ENCODE peak calls at places on chromosome 15, in four cellular contexts. R is B cell, T is esophagus squamous epithelium, I is RWPE1. K is an unnamed sample.

GRCh38 chr15:66115568-66116206 is 137.9 kb downstream of the MEGF11 start:
- DNase-seq in R (peak), T (no peak), I (no peak), K (peak)

GRCh38 chr15:62110000-62110851 is 43.4 kb downstream of the C2CD4A start:
- DNase-seq in R (no peak), T (no peak), I (peak), K (no peak)

GRCh38 chr15:50181206-50181982 is 602 bp upstream of the SLC27A2 start:
- DNase-seq in R (no peak), T (no peak), I (no peak), K (no peak)

GRCh38 chr15:44029003-44029402 is 166.1 kb downstream of the FRMD5 start:
- DNase-seq in R (no peak), T (no peak), I (no peak), K (no peak)

GRCh38 chr15:68206711-68207151 is 1.6 kb upstream of the CALML4 start:
- DNase-seq in R (no peak), T (no peak), I (no peak), K (no peak)

GRCh38 chr15:28892789-28893610 is 7.2 kb downstream of the APBA2 start:
- DNase-seq in R (no peak), T (no peak), I (no peak), K (no peak)

GRCh38 chr15:99443768-99444446 is 121.9 kb upstream of the MEF2A start:
- DNase-seq in R (no peak), T (no peak), I (no peak), K (no peak)

GRCh38 chr15:80984856-80985255 is 4.8 kb downstream of the MESD start:
- DNase-seq in R (peak), T (no peak), I (no peak), K (no peak)

GRCh38 chr15:80093854-80094418 is 34.5 kb downstream of the ZFAND6 start:
- DNase-seq in R (no peak), T (no peak), I (peak), K (peak)

GRCh38 chr15:66131200-66131599 is 122.3 kb downstream of the MEGF11 start:
- DNase-seq in R (no peak), T (no peak), I (no peak), K (no peak)

GRCh38 chr15:98778263-98778959 is 130.1 kb downstream of the IGF1R start:
- DNase-seq in R (no peak), T (no peak), I (no peak), K (no peak)

GRCh38 chr15:90836296-90836871 is 32.0 kb upstream of the FURIN start:
- DNase-seq in R (no peak), T (no peak), I (no peak), K (no peak)

GRCh38 chr15:68277131-68277604 is 377 bp upstream of the FEM1B start:
- DNase-seq in R (no peak), T (no peak), I (peak), K (no peak)

GRCh38 chr15:84826369-84826823 is 9.2 kb downstream of the ALPK3 start:
- DNase-seq in R (no peak), T (no peak), I (peak), K (peak)

GRCh38 chr15:59420108-59420507 is 17.9 kb upstream of the FAM81A start:
- DNase-seq in R (no peak), T (no peak), I (no peak), K (peak)

GRCh38 chr15:20106026-20106425 is 435.6 kb downstream of the GOLGA6L6 start:
- DNase-seq in R (no peak), T (no peak), I (no peak), K (no peak)

GRCh38 chr15:43958894-43959330 is 132.1 kb downstream of the WDR76 start:
- DNase-seq in R (no peak), T (no peak), I (peak), K (no peak)

GRCh38 chr15:48877630-48878595 is at the start of gene EID1:
- DNase-seq in R (peak), T (peak), I (peak), K (peak)

GRCh38 chr15:31440754-31441298 is 114.2 kb downstream of the KLF13 start:
- DNase-seq in R (peak), T (no peak), I (no peak), K (peak)

GRCh38 chr15:89629829-89630228 is 25.4 kb downstream of the KIF7 start:
- DNase-seq in R (no peak), T (no peak), I (no peak), K (peak)

GRCh38 chr15:44435893-44436667 is 8.7 kb downstream of the CTDSPL2 start:
- DNase-seq in R (no peak), T (no peak), I (peak), K (no peak)

GRCh38 chr15:86236721-86237121 is 157.1 kb downstream of the AGBL1 start:
- DNase-seq in R (no peak), T (no peak), I (no peak), K (no peak)

GRCh38 chr15:68431037-68431791 is 749 bp downstream of the ITGA11 start:
- DNase-seq in R (no peak), T (no peak), I (no peak), K (no peak)

GRCh38 chr15:99421758-99422157 is 144.0 kb upstream of the MEF2A start:
- DNase-seq in R (no peak), T (no peak), I (no peak), K (no peak)

GRCh38 chr15:35696767-35697231 is 150.8 kb upstream of the DPH6 start:
- DNase-seq in R (no peak), T (no peak), I (peak), K (no peak)

GRCh38 chr15:81480645-81481053 is 106.6 kb upstream of the TMC3 start:
- DNase-seq in R (peak), T (no peak), I (peak), K (peak)

GRCh38 chr15:33292718-33293307 is 18.0 kb upstream of the RYR3 start:
- DNase-seq in R (peak), T (no peak), I (peak), K (peak)

GRCh38 chr15:84079885-84080777 is 155.4 kb upstream of the GOLGA6L4 start:
- DNase-seq in R (peak), T (peak), I (peak), K (peak)

GRCh38 chr15:70379134-70379533 is 281.4 kb upstream of the TLE3 start:
- DNase-seq in R (no peak), T (no peak), I (no peak), K (no peak)

GRCh38 chr15:81194723-81195122 is 2.0 kb upstream of the IL16 start:
- DNase-seq in R (no peak), T (no peak), I (no peak), K (no peak)

GRCh38 chr15:52118969-52119749 is 6.6 kb upstream of the BCL2L10 start:
- DNase-seq in R (no peak), T (no peak), I (no peak), K (no peak)

GRCh38 chr15:90221251-90221900 is 12.4 kb downstream of the CIB1 start:
- DNase-seq in R (no peak), T (no peak), I (peak), K (peak)

GRCh38 chr15:41128174-41128902 is 12.3 kb upstream of the INO80 start:
- DNase-seq in R (no peak), T (no peak), I (no peak), K (no peak)

GRCh38 chr15:79820176-79820575 is 76.6 kb downstream of the MTHFS start:
- DNase-seq in R (no peak), T (no peak), I (no peak), K (no peak)

GRCh38 chr15:89671687-89672086 is 7.5 kb downstream of the PLIN1 start:
- DNase-seq in R (no peak), T (no peak), I (no peak), K (no peak)

GRCh38 chr15:39628131-39628482 is 47.2 kb downstream of the THBS1 start:
- DNase-seq in R (no peak), T (no peak), I (no peak), K (no peak)

GRCh38 chr15:39629376-39629775 is 48.5 kb downstream of the THBS1 start:
- DNase-seq in R (no peak), T (no peak), I (peak), K (peak)

GRCh38 chr15:39628821-39629220 is 47.9 kb downstream of the THBS1 start:
- DNase-seq in R (no peak), T (no peak), I (no peak), K (no peak)

GRCh38 chr15:39629906-39630305 is 49.0 kb downstream of the THBS1 start:
- DNase-seq in R (no peak), T (no peak), I (peak), K (no peak)

DNA sequence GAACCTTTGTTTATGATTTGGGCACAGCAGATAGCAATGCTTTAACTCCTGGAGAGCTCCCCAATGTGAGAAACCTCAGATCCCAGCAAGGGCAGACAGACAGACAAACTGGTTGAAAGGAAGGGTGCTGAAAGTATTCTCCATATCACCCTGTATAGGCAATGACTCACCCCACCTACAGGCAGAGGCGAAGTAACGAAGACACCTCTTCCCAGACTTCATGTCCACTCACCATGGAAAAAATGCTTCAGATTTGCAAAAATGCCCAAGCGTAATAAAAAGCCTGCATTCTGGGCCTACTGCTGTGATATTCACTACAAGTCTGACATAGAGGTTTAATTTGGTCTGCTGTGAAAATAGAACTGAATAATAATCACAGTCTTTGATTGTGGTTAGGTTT is 50.5 kb downstream of the THBS1 start:
- DNase-seq in R (no peak), T (no peak), I (peak), K (peak)
- TF ChIP-seq CTCF in R (no peak), T (no peak), I (no peak), K (no peak)

GRCh38 chr15:72472907-72473669 is 1.0 kb upstream of the ARIH1 start:
- DNase-seq in R (peak), T (no peak), I (no peak), K (no peak)

GRCh38 chr15:72475674-72476073 is 1.5 kb downstream of the ARIH1 start:
- DNase-seq in R (no peak), T (no peak), I (no peak), K (no peak)

GRCh38 chr15:72473670-72474465 is at the start of gene ARIH1:
- DNase-seq in R (peak), T (peak), I (peak), K (peak)

GRCh38 chr15:72474466-72474911 is 359 bp downstream of the ARIH1 start:
- DNase-seq in R (no peak), T (no peak), I (no peak), K (no peak)

GRCh38 chr15:72474912-72475601 is 927 bp downstream of the ARIH1 start:
- DNase-seq in R (peak), T (peak), I (peak), K (peak)
- TF ChIP-seq CTCF in R (no peak), T (no peak), I (peak), K (no peak)

DNA sequence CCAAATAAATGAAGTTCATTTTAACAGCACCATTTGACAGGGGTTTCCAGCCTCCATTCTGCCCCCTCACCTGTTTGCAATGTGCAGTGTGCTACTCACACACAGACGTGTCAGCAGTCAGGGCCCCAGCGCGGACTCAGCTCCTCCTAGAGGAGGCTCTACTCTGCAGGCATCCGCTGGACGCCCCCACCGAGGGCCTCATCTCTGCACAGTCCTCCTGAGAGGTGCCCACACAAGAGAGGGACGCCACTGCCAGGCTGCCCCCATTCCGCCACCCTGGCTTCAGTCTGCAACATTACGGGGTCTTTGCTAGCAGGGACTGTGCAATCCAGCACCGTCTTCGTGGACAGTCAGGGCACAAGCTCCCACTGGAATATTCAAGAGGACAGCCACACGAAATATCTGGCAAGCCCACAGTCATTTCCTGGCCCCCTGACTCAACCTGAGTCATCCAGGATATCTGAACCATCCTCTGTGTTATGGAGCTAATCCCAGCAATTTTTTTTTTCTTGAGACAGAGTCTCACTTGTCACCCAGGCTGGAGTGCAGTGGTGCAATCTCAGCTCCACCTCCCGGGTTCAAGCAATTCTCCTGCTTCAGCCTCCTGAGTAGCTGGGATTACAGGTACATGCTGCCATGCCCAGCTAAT is 255.0 kb downstream of the OCA2 start:
- DNase-seq in R (no peak), T (no peak), I (peak), K (no peak)
- TF ChIP-seq CTCF in R (no peak), T (no peak), I (no peak), K (no peak)

DNA sequence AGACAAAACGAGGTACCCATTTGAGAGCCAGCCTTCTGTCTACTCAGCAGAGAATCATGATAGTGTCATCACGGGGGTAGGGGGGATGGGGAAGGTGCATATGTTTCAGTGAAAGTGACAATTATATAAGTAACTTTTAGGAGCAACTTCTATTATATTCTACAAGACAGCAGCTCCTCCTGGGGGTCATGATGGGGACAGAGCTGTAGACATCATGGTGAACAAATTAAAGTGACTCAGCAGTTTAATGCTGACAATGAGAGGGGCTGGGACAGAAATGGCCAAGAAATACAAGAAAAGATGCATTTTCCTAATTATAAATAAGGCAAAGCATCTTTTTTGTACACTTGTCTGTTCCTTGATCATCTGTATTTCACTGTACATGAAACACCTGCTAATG is 11.8 kb downstream of the CAPN3 start:
- DNase-seq in R (no peak), T (no peak), I (no peak), K (peak)
- TF ChIP-seq CTCF in R (no peak), T (no peak), I (no peak), K (no peak)

GRCh38 chr15:74962671-74963070 is 6.1 kb upstream of the RPP25 start:
- DNase-seq in R (no peak), T (no peak), I (no peak), K (no peak)
- TF ChIP-seq CTCF in R (no peak), T (no peak), I (no peak), K (no peak)

GRCh38 chr15:39466428-39466827 is 114.5 kb upstream of the THBS1 start:
- DNase-seq in R (no peak), T (no peak), I (no peak), K (no peak)
- TF ChIP-seq CTCF in R (no peak), T (no peak), I (no peak), K (no peak)

DNA sequence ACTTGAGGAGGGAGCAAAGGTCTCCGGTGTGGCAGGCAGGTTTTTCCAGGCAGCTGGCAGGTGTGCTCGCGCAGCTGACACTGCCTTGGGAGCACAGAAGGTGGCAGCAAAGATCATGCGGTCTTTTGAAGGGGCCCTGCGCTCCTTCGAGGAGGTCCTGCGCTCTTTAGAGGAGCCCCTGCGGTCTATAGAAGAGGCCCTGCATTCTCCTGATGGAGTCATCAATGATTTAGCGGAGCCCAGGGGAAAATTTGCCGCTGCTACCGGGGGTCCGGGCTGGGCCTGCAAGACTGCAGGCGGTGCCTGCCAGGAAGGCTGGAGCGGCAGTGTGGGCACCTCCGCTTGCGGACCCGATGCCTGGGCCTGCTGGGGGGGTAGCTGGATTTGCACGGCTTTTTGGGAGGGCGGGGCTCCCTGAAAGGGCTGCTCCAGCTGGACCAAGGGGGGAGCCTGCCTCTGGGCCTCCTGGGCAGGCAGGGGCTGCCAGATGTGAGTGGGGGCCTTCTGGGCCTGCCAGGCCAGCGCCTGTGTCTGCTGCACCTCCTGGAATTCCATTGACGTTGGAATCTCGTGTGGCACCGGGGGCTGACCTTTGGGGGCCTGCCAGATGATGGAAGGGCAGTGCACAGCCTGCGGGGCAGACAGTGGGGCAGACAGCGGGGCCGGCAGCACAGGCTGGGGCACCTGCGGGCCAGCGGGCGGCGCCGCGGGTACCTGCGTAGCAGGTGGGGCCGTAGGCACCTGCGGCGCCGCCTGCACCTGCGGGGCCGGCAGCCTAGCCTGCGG is 2.1 kb downstream of the MAGEL2 start:
- DNase-seq in R (no peak), T (no peak), I (no peak), K (no peak)
- TF ChIP-seq CTCF in R (no peak), T (no peak), I (no peak), K (no peak)

K was measured in activated CD8-positive, alpha-beta T cell treated with anti-CD3 and anti-CD28 coated beads for 36 hours.